ENCODE peak calls at places on chromosomes 1 and 21, in ten cellular contexts. M is choroid plexus epithelial cell, G is HL-60, X is fibroblast of the aortic adventitia, A is psoas muscle, P is A549, S is bronchial epithelial cell, C is dorsolateral prefrontal cortex, F is left ventricle myocardium inferior, U is right lobe of liver. R is an unnamed sample.

GRCh38 chr1:216057080-216057479 is 366.2 kb downstream of the USH2A start:
- DNase-seq in M (no peak), G (no peak), X (no peak), A (no peak), P (no peak), S (no peak), C (no peak), F (no peak), U (no peak), R (no peak)

GRCh38 chr1:63821650-63822049 is 47.8 kb downstream of the ROR1 start:
- DNase-seq in M (peak), G (no peak), X (peak), A (no peak), P (no peak), S (peak), C (no peak), F (no peak), U (no peak), R (peak)

GRCh38 chr1:205298191-205298994 is 23.2 kb downstream of the NUAK2 start:
- DNase-seq in M (peak), G (no peak), X (peak), A (no peak), P (peak), S (peak), C (no peak), F (no peak), U (no peak), R (peak)

GRCh38 chr1:109257682-109258421 is 8.5 kb downstream of the CELSR2 start:
- DNase-seq in M (no peak), G (no peak), X (no peak), A (no peak), P (no peak), S (no peak), C (no peak), F (no peak), U (no peak), R (no peak)

GRCh38 chr1:112722601-112723510 is 7.7 kb upstream of the PPM1J start:
- DNase-seq in M (peak), G (peak), X (no peak), A (no peak), P (no peak), S (no peak), C (no peak), F (no peak), U (no peak), R (no peak)

GRCh38 chr21:37862536-37862935 is 53.7 kb downstream of the KCNJ6 start:
- DNase-seq in M (peak), G (peak), X (no peak), A (no peak), P (peak), S (peak), C (no peak), F (no peak), U (no peak), R (peak)

GRCh38 chr21:36466061-36466511 is 13.8 kb downstream of the CLDN14 start:
- DNase-seq in M (no peak), G (no peak), X (peak), A (no peak), P (no peak), S (no peak), C (no peak), F (no peak), U (no peak), R (no peak)

GRCh38 chr1:147669475-147670318 is 627 bp downstream of the ACP6 start:
- DNase-seq in M (peak), G (peak), X (peak), A (peak), P (peak), S (peak), C (peak), F (peak), U (peak), R (peak)

GRCh38 chr1:67683736-67684525 is 1.1 kb upstream of the GADD45A start:
- DNase-seq in M (no peak), G (no peak), X (peak), A (no peak), P (no peak), S (peak), C (no peak), F (no peak), U (no peak), R (peak)

GRCh38 chr1:101357444-101357986 is 120.7 kb downstream of the S1PR1 start:
- DNase-seq in M (peak), G (peak), X (peak), A (no peak), P (peak), S (peak), C (peak), F (no peak), U (peak), R (peak)

GRCh38 chr1:91617242-91617837 is 116.7 kb downstream of the CDC7 start:
- DNase-seq in M (peak), G (no peak), X (no peak), A (peak), P (peak), S (no peak), C (no peak), F (peak), U (peak), R (peak)

GRCh38 chr1:184299076-184299790 is 87.6 kb upstream of the C1orf21 start:
- DNase-seq in M (peak), G (no peak), X (peak), A (no peak), P (no peak), S (peak), C (no peak), F (no peak), U (no peak), R (peak)

GRCh38 chr21:31201548-31201947 is 142.5 kb downstream of the TIAM1 start:
- DNase-seq in M (peak), G (peak), X (peak), A (peak), P (no peak), S (no peak), C (no peak), F (no peak), U (no peak), R (peak)

GRCh38 chr1:116832268-116832931 is 77.3 kb upstream of the PTGFRN start:
- DNase-seq in M (no peak), G (no peak), X (no peak), A (no peak), P (no peak), S (no peak), C (no peak), F (no peak), U (no peak), R (no peak)

GRCh38 chr21:14308234-14308633 is 74.7 kb downstream of the HSPA13 start:
- DNase-seq in M (no peak), G (peak), X (no peak), A (no peak), P (no peak), S (no peak), C (no peak), F (no peak), U (no peak), R (no peak)

GRCh38 chr1:42817976-42818375 is 779 bp upstream of the SVBP start:
- DNase-seq in M (no peak), G (no peak), X (no peak), A (no peak), P (no peak), S (no peak), C (no peak), F (no peak), U (peak), R (no peak)

GRCh38 chr1:235057385-235058306 is 71.0 kb downstream of the TOMM20 start:
- DNase-seq in M (no peak), G (no peak), X (no peak), A (no peak), P (no peak), S (no peak), C (no peak), F (no peak), U (no peak), R (no peak)

GRCh38 chr1:87045757-87046422 is 131.5 kb downstream of the HS2ST1 start:
- DNase-seq in M (no peak), G (peak), X (no peak), A (no peak), P (no peak), S (no peak), C (no peak), F (no peak), U (no peak), R (no peak)

GRCh38 chr1:55304306-55304705 is 89.1 kb upstream of the USP24 start:
- DNase-seq in M (no peak), G (no peak), X (no peak), A (peak), P (no peak), S (no peak), C (no peak), F (peak), U (no peak), R (no peak)

GRCh38 chr1:48030211-48030610 is 33.0 kb upstream of the TRABD2B start:
- DNase-seq in M (no peak), G (no peak), X (no peak), A (no peak), P (no peak), S (no peak), C (no peak), F (no peak), U (no peak), R (no peak)

GRCh38 chr1:110425611-110426152 is 18.2 kb upstream of the LAMTOR5 start:
- DNase-seq in M (no peak), G (no peak), X (no peak), A (peak), P (no peak), S (no peak), C (peak), F (peak), U (no peak), R (no peak)

GRCh38 chr1:46289976-46290375 is 13.4 kb downstream of the LRRC41 start:
- DNase-seq in M (no peak), G (no peak), X (peak), A (no peak), P (no peak), S (no peak), C (no peak), F (no peak), U (no peak), R (no peak)

GRCh38 chr1:226215239-226215638 is 8.2 kb upstream of the MIXL1 start:
- DNase-seq in M (no peak), G (no peak), X (no peak), A (no peak), P (no peak), S (no peak), C (no peak), F (no peak), U (no peak), R (no peak)

GRCh38 chr21:43281661-43282357 is 113.0 kb downstream of the CRYAA start:
- DNase-seq in M (no peak), G (no peak), X (no peak), A (peak), P (no peak), S (no peak), C (no peak), F (peak), U (no peak), R (no peak)

GRCh38 chr1:231781887-231782286 is 155.3 kb downstream of the DISC1 start:
- DNase-seq in M (peak), G (peak), X (peak), A (no peak), P (no peak), S (peak), C (no peak), F (no peak), U (no peak), R (peak)

GRCh38 chr1:9440763-9441194 is 98.5 kb upstream of the SLC25A33 start:
- DNase-seq in M (no peak), G (no peak), X (no peak), A (peak), P (no peak), S (no peak), C (no peak), F (peak), U (peak), R (no peak)

GRCh38 chr1:115160728-115161127 is 71.4 kb upstream of the TSPAN2 start:
- DNase-seq in M (no peak), G (no peak), X (peak), A (no peak), P (no peak), S (peak), C (no peak), F (no peak), U (no peak), R (no peak)

GRCh38 chr1:158101455-158101854 is 79.2 kb upstream of the CD1D start:
- DNase-seq in M (no peak), G (no peak), X (no peak), A (no peak), P (no peak), S (no peak), C (no peak), F (no peak), U (no peak), R (no peak)

GRCh38 chr1:35717911-35718476 is 690 bp downstream of the C1orf216 start:
- DNase-seq in M (peak), G (peak), X (peak), A (peak), P (peak), S (peak), C (no peak), F (peak), U (no peak), R (peak)

DNA sequence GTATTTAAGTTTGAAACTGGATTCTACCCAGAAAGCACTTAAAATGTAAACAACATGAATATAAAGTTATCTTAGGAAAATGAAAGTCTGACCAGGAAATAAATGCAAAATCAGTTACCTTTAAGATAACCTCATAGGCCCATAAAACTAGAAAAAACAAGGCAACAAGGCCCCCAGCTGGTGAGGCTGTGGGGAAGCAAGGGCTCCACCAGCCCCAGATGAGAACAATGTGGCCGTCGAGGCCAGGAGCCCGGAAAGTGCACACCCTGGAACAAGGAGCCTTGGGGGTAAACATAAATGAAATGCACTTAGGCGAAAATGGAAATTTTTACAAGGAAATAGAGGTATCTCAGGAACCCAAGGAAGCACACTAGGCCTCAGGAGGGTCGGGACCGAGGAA is 37.9 kb upstream of the BMP8B start:
- DNase-seq in M (no peak), G (no peak), X (no peak), A (no peak), P (no peak), S (no peak), C (no peak), F (no peak), U (no peak), R (no peak)
- TF ChIP-seq CTCF in M (peak), G (no peak), X (no peak), A (no peak), P (no peak), S (no peak), C (no peak), F (no peak), U (no peak), R (no peak)

GRCh38 chr1:89994805-89995594 is at the start of gene ZNF326:
- DNase-seq in M (peak), G (peak), X (peak), A (peak), P (peak), S (peak), C (peak), F (peak), U (peak), R (peak)
- TF ChIP-seq CTCF in M (no peak), G (no peak), X (no peak), A (no peak), P (no peak), S (peak), C (no peak), F (no peak), U (no peak), R (no peak)

GRCh38 chr1:88398338-88398737 is 285.7 kb upstream of the PKN2 start:
- DNase-seq in M (no peak), G (no peak), X (no peak), A (no peak), P (no peak), S (peak), C (no peak), F (no peak), U (no peak), R (peak)
- TF ChIP-seq CTCF in M (no peak), G (no peak), X (no peak), A (no peak), P (no peak), S (no peak), C (no peak), F (no peak), U (no peak), R (no peak)

GRCh38 chr1:18481921-18482701 is 1.4 kb downstream of the KLHDC7A start:
- DNase-seq in M (no peak), G (no peak), X (no peak), A (no peak), P (no peak), S (no peak), C (no peak), F (no peak), U (no peak), R (no peak)

GRCh38 chr1:18482721-18483425 is 2.1 kb downstream of the KLHDC7A start:
- DNase-seq in M (no peak), G (no peak), X (no peak), A (no peak), P (no peak), S (no peak), C (no peak), F (no peak), U (no peak), R (no peak)

GRCh38 chr1:18479484-18479883 is 1.2 kb upstream of the KLHDC7A start:
- DNase-seq in M (no peak), G (no peak), X (no peak), A (no peak), P (no peak), S (no peak), C (no peak), F (no peak), U (no peak), R (no peak)

GRCh38 chr1:18481190-18481920 is 625 bp downstream of the KLHDC7A start:
- DNase-seq in M (no peak), G (no peak), X (no peak), A (no peak), P (no peak), S (no peak), C (no peak), F (no peak), U (peak), R (no peak)

DNA sequence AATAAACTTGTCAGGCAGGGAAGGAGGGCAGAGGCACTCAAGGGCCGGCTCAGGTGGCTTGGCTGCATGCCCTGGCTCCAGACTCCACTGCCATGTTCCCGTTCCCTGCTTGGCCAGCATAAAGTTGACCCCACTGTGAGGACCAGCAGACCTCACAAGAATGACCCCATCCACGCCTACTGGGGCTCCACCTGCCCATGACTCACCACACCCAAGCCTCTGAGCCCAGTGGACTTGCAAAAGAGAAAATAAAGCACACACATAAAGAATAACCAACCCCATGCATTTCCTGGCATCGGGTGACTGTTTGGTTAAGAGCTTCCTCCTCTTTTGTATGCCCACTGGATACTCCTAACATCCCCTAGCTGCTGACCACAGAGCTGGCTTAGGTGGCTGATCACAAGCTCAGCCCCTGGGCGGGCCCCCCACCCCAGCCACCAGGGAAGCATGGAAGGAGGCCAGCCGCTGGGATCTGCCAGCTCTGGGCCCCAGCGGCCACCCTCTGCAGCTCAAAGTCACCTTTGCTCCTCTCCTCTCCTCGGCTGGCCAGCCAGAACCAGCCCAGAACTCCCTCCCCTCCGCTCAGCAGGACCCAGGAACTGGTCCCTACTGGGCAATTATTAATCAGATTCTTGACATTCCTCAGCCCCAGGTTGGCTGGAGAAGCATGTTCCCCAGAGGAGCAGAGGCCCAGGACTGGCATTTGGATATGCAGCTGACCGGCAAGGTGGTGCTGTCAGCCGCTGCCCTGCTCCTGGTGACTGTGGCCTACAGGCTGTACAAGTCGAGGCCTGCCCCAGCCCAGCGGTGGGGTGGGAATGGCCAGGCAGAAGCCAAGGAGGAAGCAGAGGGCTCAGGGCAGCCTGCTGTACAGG is at the start of gene KLHDC7A:
- DNase-seq in M (no peak), G (no peak), X (no peak), A (no peak), P (peak), S (peak), C (no peak), F (no peak), U (peak), R (peak)
- TF ChIP-seq CTCF in M (no peak), G (no peak), X (no peak), A (no peak), P (no peak), S (no peak), C (no peak), F (no peak), U (no peak), R (no peak)

GRCh38 chr1:173377266-173377665 is 99.9 kb upstream of the PRDX6 start:
- DNase-seq in M (no peak), G (no peak), X (no peak), A (no peak), P (no peak), S (no peak), C (no peak), F (no peak), U (no peak), R (no peak)
- TF ChIP-seq CTCF in M (no peak), G (no peak), X (no peak), A (no peak), P (no peak), S (no peak), C (no peak), F (no peak), U (no peak), R (no peak)

DNA sequence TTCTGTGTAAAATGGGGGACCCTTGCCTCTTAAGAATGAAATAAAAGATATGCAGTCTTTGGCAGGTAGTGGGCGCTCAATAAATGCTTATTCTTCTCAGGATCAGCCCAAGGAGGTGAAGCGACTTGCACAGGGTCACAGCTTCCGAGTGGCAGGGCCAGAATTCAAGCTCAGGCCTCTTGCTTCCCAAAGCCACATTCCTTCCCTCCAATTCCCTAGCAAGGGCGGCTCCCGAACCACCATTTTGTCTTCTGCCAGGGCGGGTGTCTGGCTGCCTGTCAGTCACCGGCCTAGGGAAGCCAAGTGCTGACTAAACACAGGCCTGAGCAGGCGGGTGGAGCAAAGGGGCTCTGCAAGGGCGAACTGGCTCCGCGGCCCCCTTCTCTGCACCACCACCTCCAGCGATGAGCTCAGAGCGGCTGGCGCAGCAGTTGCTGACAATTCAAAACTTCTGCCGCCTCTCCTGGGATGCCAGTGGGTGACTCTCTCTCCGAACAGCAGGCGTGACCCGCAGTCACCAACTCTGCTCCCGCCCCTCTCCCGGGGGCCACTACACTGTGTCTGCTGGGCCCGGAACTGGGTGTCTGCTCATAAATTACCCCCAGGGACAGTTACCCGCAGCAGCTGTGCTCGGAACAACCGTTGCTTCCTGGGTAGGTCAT is 10.8 kb downstream of the GPR3 start:
- DNase-seq in M (peak), G (peak), X (peak), A (peak), P (peak), S (peak), C (no peak), F (peak), U (peak), R (no peak)
- TF ChIP-seq CTCF in M (peak), G (no peak), X (peak), A (peak), P (no peak), S (peak), C (no peak), F (peak), U (no peak), R (no peak)